ENCODE peak calls at places on chromosomes 13 and 19, in six cellular contexts. X is HCT116, P is WTC11, J is H1, K is HepG2, A is GM12878. H is an unnamed sample.

GRCh38 chr19:19642506-19643157 is 825 bp downstream of the GMIP start:
- DNase-seq in A (no peak), K (no peak), P (no peak), J (no peak), X (no peak), H (peak; percentile 44)

GRCh38 chr13:71801781-71802180 is 65.2 kb downstream of the DACH1 start:
- DNase-seq in K (no peak), A (no peak), X (no peak), J (no peak), P (no peak), H (no peak)

GRCh38 chr13:100389617-100390016 is 199.0 kb downstream of the GGACT start:
- DNase-seq in X (no peak), K (no peak), J (no peak), A (no peak), P (no peak), H (no peak)

GRCh38 chr13:98416408-98416807 is 160.5 kb downstream of the STK24 start:
- DNase-seq in J (no peak), K (no peak), X (no peak), A (no peak), P (no peak), H (no peak)

GRCh38 chr19:51098366-51099069 is 9.7 kb downstream of the CTU1 start:
- DNase-seq in K (no peak), X (no peak), P (no peak), A (no peak), J (no peak), H (no peak)

GRCh38 chr19:14550201-14550754 is 20.9 kb downstream of the TECR start:
- DNase-seq in A (no peak), X (no peak), K (no peak), J (no peak), P (no peak), H (peak; percentile 57)

GRCh38 chr13:77919351-77920294 is 992 bp upstream of the EDNRB start:
- DNase-seq in X (no peak), K (no peak), J (peak; percentile 63), A (no peak), P (peak; percentile 61), H (no peak)

GRCh38 chr19:29067831-29068230 is 145.1 kb downstream of the UQCRFS1 start:
- DNase-seq in P (no peak), J (no peak), K (no peak), X (no peak), A (no peak), H (no peak)

GRCh38 chr19:48698046-48698445 is 2.3 kb downstream of the FUT2 start:
- DNase-seq in X (no peak), K (no peak), J (no peak), A (no peak), P (no peak), H (peak; percentile 79)

GRCh38 chr19:47740866-47741519 is 4.4 kb upstream of the NOP53 start:
- DNase-seq in X (no peak), K (no peak), P (no peak), J (no peak), A (no peak), H (no peak)

GRCh38 chr19:48926909-48927308 is 6.6 kb upstream of the DHDH start:
- DNase-seq in K (no peak), J (no peak), X (peak; percentile 75), A (no peak), P (no peak), H (peak; percentile 62)

GRCh38 chr13:83184819-83185218 is 697.5 kb downstream of the SLITRK1 start:
- DNase-seq in P (no peak), K (no peak), J (no peak), A (no peak), X (no peak), H (no peak)

GRCh38 chr19:57436392-57436791 is 1.3 kb downstream of the ZNF749 start:
- DNase-seq in J (no peak), P (no peak), A (no peak), X (no peak), K (no peak), H (peak; percentile 73)

GRCh38 chr13:109951491-109951890 is 165.1 kb upstream of the IRS2 start:
- DNase-seq in J (no peak), K (no peak), A (no peak), X (no peak), P (no peak), H (no peak)

GRCh38 chr19:4449022-4449825 is 8.4 kb downstream of the UBXN6 start:
- DNase-seq in K (no peak), P (no peak), J (no peak), A (no peak), X (no peak), H (no peak)

GRCh38 chr19:35055715-35056179 is 14.2 kb downstream of the HPN start:
- DNase-seq in J (peak; percentile 75), P (peak; percentile 83), A (no peak), K (no peak), X (no peak), H (peak; percentile 56)

GRCh38 chr13:70985371-70985770 is 877.1 kb upstream of the KLHL1 start:
- DNase-seq in P (no peak), J (no peak), K (no peak), A (no peak), X (no peak), H (no peak)

GRCh38 chr19:13835791-13836723 is 40.8 kb downstream of the ZSWIM4 start:
- DNase-seq in J (no peak), A (no peak), X (no peak), P (no peak), K (no peak), H (no peak)

GRCh38 chr19:56076413-56076998 is 44.6 kb downstream of the ZNF787 start:
- DNase-seq in A (no peak), X (peak; percentile 28), J (peak; percentile 78), K (peak; percentile 48), P (peak; percentile 74), H (peak; percentile 65)

GRCh38 chr13:109750376-109750775 is 36.0 kb downstream of the IRS2 start:
- DNase-seq in K (no peak), A (no peak), X (no peak), P (no peak), J (no peak), H (no peak)

GRCh38 chr19:1061987-1062386 is 5.0 kb upstream of the ARHGAP45 start:
- DNase-seq in J (no peak), A (no peak), K (no peak), X (no peak), P (no peak), H (no peak)

GRCh38 chr13:111956261-111957151 is 110.4 kb upstream of the SOX1 start:
- DNase-seq in X (no peak), P (no peak), K (no peak), J (peak; percentile 38), A (no peak), H (no peak)

GRCh38 chr19:41327499-41328156 is 17.7 kb downstream of the CCDC97 start:
- DNase-seq in K (no peak), A (no peak), J (peak; percentile 71), X (no peak), P (peak; percentile 40), H (peak; percentile 40)

GRCh38 chr13:71218960-71219359 is 648.0 kb downstream of the DACH1 start:
- DNase-seq in K (peak; percentile 7), X (no peak), J (no peak), P (peak; percentile 11), A (no peak), H (no peak)

GRCh38 chr13:110855363-110855762 is 59.5 kb downstream of the ANKRD10 start:
- DNase-seq in A (no peak), J (no peak), P (no peak), K (no peak), X (no peak), H (no peak)

GRCh38 chr13:106567421-106568224 is at the start of gene ARGLU1:
- DNase-seq in K (peak; percentile 78), P (peak; percentile 95), J (peak; percentile 98), A (peak; percentile 64), X (no peak), H (peak; percentile 90)

GRCh38 chr13:106568225-106569003 is 477 bp upstream of the ARGLU1 start:
- DNase-seq in P (no peak), J (no peak), K (peak; percentile 35), A (no peak), X (peak; percentile 79), H (peak; percentile 10)

GRCh38 chr13:106569233-106570095 is 1.5 kb upstream of the ARGLU1 start:
- DNase-seq in K (no peak), A (no peak), P (no peak), X (no peak), J (no peak), H (no peak)

GRCh38 chr13:106573279-106573831 is 5.4 kb upstream of the ARGLU1 start:
- DNase-seq in J (no peak), K (no peak), A (no peak), X (no peak), P (no peak), H (no peak)

GRCh38 chr13:106570354-106570822 is 2.5 kb upstream of the ARGLU1 start:
- DNase-seq in J (peak; percentile 69), A (no peak), P (peak; percentile 85), X (peak; percentile 92), K (no peak), H (peak; percentile 59)
- TF ChIP-seq ATF3 in J (no peak), A (no peak), P (no peak), X (no peak), K (no peak), H (no peak)

GRCh38 chr13:60062502-60062901 is 101.2 kb downstream of the DIAPH3 start:
- DNase-seq in P (no peak), K (no peak), A (no peak), J (no peak), X (no peak), H (no peak)
- TF ChIP-seq ATF3 in P (no peak), K (no peak), A (no peak), J (no peak), X (no peak), H (no peak)

DNA sequence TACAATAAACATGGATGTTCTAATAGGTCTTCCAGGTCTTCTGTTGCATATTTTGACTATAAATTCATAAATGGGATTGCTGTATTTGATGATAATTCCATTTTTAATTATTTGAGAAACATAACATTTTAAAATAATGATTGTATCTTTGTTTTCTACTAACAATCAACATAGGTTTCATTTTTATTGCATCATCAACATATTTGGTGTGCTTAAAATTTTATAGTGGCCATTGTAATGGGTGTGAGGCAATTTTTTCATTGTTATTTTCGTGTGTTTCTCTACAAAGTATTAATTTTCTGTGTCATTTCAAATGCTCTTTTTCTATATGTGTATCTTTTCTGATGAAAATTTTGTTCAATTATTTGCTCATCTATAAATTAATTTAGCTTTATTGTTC is 13.2 kb downstream of the ZNF493 start:
- DNase-seq in X (no peak), K (no peak), A (no peak), P (no peak), J (no peak), H (no peak)
- TF ChIP-seq ATF3 in X (no peak), K (no peak), A (no peak), P (no peak), J (no peak), H (peak; percentile 71)

DNA sequence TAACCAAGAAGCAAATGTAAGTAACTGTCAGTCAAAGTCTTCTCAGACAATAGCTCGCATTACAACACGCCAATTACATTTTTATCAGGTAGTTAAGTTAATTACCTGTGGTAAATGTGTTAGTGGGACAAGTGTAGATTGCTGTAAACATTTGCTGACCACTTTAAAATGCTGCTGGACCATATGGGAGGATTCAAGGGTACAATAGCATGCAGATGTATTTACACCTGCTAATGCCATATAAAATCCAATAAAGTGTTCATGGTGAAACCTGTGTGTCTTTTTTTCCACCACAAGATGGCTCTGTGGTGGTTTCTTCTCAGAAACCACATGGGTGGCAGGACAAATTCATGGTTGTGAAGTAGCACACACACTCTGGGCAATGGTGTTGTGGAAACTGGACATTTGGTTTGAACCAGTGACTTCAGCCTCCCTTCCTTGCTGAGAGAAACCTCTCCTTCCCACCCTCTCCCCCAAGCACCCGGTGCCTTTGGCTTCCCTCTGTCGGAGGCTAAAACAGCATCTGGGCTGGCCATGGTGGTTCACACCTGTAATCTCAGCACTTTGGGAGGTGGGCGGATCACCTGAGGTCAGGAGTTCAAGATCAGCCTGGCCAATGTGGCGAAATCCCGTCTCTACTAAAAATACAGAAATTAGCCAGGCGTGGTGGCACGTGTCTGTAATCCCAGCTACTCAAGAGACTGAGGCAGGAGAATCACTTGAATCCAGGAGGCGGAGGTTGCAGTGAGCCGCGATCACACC is 18.1 kb upstream of the GTF3A start:
- DNase-seq in A (no peak), K (peak; percentile 43), X (no peak), J (no peak), P (no peak), H (peak; percentile 47)
- TF ChIP-seq ATF3 in A (no peak), K (no peak), X (no peak), J (no peak), P (no peak), H (no peak)